ENCODE peak calls at places on chromosomes 12 and 14, in seven cellular contexts. F, K, L, B, M, C and N are unnamed samples.

GRCh38 chr14:80202888-80203562 is 8.3 kb downstream of the DIO2 start:
- DNase-seq in B (peak), L (no peak), C (peak), F (no peak), K (no peak), M (no peak), N (peak)

GRCh38 chr12:71958056-71958455 is 19.4 kb downstream of the TPH2 start:
- DNase-seq in L (no peak), C (no peak), B (no peak), K (no peak), M (no peak), F (no peak), N (no peak)

GRCh38 chr12:19115285-19115684 is 14.2 kb upstream of the PLEKHA5 start:
- DNase-seq in F (no peak), B (no peak), K (no peak), M (no peak), C (no peak), L (no peak), N (no peak)

GRCh38 chr12:97275261-97276197 is 187.1 kb upstream of the RMST start:
- DNase-seq in C (no peak), F (no peak), L (no peak), K (no peak), M (no peak), B (peak), N (no peak)

GRCh38 chr12:3421599-3421998 is 69.4 kb upstream of the PRMT8 start:
- DNase-seq in B (no peak), M (no peak), F (no peak), K (no peak), C (no peak), L (no peak), N (no peak)

GRCh38 chr12:124422570-124423523 is 128.0 kb downstream of the RFLNA start:
- DNase-seq in L (peak), F (peak), C (peak), K (peak), M (no peak), B (no peak), N (no peak)

GRCh38 chr12:116939734-116940133 is 29.0 kb downstream of the FBXW8 start:
- DNase-seq in L (no peak), F (no peak), M (no peak), K (no peak), B (no peak), C (no peak), N (no peak)

GRCh38 chr12:71166280-71166679 is 8.5 kb upstream of the TSPAN8 start:
- DNase-seq in L (no peak), C (no peak), B (no peak), M (no peak), K (no peak), F (no peak), N (no peak)

GRCh38 chr12:71967176-71967575 is 28.5 kb downstream of the TPH2 start:
- DNase-seq in K (no peak), B (no peak), M (no peak), C (no peak), L (no peak), F (no peak), N (no peak)

GRCh38 chr14:95340201-95340697 is 20.5 kb upstream of the CLMN start:
- DNase-seq in B (no peak), K (no peak), F (no peak), M (no peak), L (no peak), C (peak), N (no peak)

GRCh38 chr14:31449971-31450610 is 7.2 kb downstream of the DTD2 start:
- DNase-seq in K (no peak), C (no peak), M (no peak), L (no peak), B (no peak), F (peak), N (no peak)
- TF ChIP-seq CTCF in K (peak), C (peak), M (peak), L (peak), B (no peak), F (peak), N (peak)

GRCh38 chr12:66548338-66549049 is 130.4 kb downstream of the GRIP1 start:
- DNase-seq in L (no peak), B (no peak), K (no peak), F (no peak), M (no peak), C (no peak), N (no peak)
- TF ChIP-seq CTCF in L (no peak), B (no peak), K (no peak), F (no peak), M (peak), C (no peak), N (peak)

DNA sequence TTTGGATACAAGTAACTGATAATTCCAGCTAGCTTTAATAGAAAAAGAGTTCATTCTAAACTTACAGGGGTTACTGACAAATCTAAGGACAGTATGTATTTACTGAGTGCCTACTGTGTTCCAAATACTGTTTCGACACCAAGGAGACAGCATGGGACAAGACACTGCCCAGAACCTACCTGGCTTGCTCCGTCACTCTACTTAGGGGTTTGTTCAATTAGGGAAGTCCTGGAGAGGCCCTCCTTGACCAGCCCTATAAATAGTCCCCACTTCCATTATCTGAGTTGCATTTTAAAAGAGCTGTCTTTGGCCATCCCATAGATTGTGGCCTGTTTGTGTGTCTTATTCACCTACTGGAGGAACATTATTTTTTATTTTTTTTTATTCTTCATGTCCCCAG is 129.5 kb upstream of the ATF1 start:
- DNase-seq in B (no peak), M (no peak), C (no peak), F (no peak), K (no peak), L (no peak), N (no peak)
- TF ChIP-seq CTCF in B (no peak), M (no peak), C (no peak), F (no peak), K (no peak), L (no peak), N (no peak)

GRCh38 chr12:47396902-47397663 is 308.7 kb downstream of the RPAP3 start:
- DNase-seq in C (no peak), L (no peak), M (no peak), F (no peak), B (no peak), K (no peak), N (no peak)

GRCh38 chr12:47394070-47394469 is 311.8 kb downstream of the RPAP3 start:
- DNase-seq in F (no peak), C (no peak), K (no peak), M (no peak), L (no peak), B (no peak), N (no peak)

GRCh38 chr12:47393403-47393790 is 312.4 kb downstream of the RPAP3 start:
- DNase-seq in F (no peak), M (no peak), L (no peak), C (no peak), B (no peak), K (no peak), N (no peak)

GRCh38 chr12:47400251-47400650 is 305.6 kb downstream of the RPAP3 start:
- DNase-seq in F (no peak), L (no peak), M (no peak), B (no peak), K (no peak), C (no peak), N (no peak)

GRCh38 chr12:47397664-47398281 is 308.1 kb downstream of the RPAP3 start:
- DNase-seq in M (no peak), B (no peak), K (no peak), L (no peak), F (peak), C (no peak), N (no peak)
- TF ChIP-seq CTCF in M (no peak), B (no peak), K (peak), L (no peak), F (peak), C (no peak), N (no peak)